ENCODE peak calls at places on chromosomes 6 and 20, in ten cellular contexts. W is AG10803, S is heart left ventricle, F is neural crest cell, C is psoas muscle, A is choroid plexus epithelial cell, O is coronary artery, H is prostate gland, Q is tibial artery, P is GM10248. R is an unnamed sample.

GRCh38 chr6:134882426-134883038 is 67.4 kb downstream of the ALDH8A1 start:
- DNase-seq in W (peak), S (peak), F (peak), C (peak), A (peak), O (no peak), H (peak), Q (peak), P (peak), R (peak)

GRCh38 chr6:124517339-124517738 is 444.9 kb upstream of the RNF217 start:
- DNase-seq in W (no peak), S (no peak), F (no peak), C (no peak), A (no peak), O (no peak), H (no peak), Q (no peak), P (no peak), R (no peak)

GRCh38 chr6:36963451-36964290 is 9.1 kb downstream of the PI16 start:
- DNase-seq in W (no peak), S (no peak), F (no peak), C (no peak), A (no peak), O (no peak), H (no peak), Q (peak), P (peak), R (no peak)

GRCh38 chr6:72703093-72703492 is 81.2 kb downstream of the KCNQ5 start:
- DNase-seq in W (no peak), S (no peak), F (no peak), C (no peak), A (no peak), O (no peak), H (no peak), Q (no peak), P (no peak), R (no peak)

GRCh38 chr20:32830437-32830836 is 10.7 kb downstream of the MAPRE1 start:
- DNase-seq in W (peak), S (no peak), F (no peak), C (no peak), A (peak), O (no peak), H (peak), Q (no peak), P (no peak), R (no peak)

GRCh38 chr6:155943635-155944034 is 488.0 kb upstream of the NOX3 start:
- DNase-seq in W (no peak), S (no peak), F (no peak), C (no peak), A (no peak), O (no peak), H (no peak), Q (no peak), P (no peak), R (no peak)

GRCh38 chr20:61628901-61629300 is 376.8 kb downstream of the CDH4 start:
- DNase-seq in W (no peak), S (no peak), F (peak), C (no peak), A (peak), O (no peak), H (no peak), Q (no peak), P (no peak), R (no peak)

GRCh38 chr6:6004147-6004995 is 2.4 kb downstream of the NRN1 start:
- DNase-seq in W (no peak), S (no peak), F (peak), C (no peak), A (no peak), O (no peak), H (no peak), Q (no peak), P (no peak), R (peak)

GRCh38 chr6:168313371-168314028 is 6.1 kb downstream of the DACT2 start:
- DNase-seq in W (no peak), S (no peak), F (no peak), C (no peak), A (no peak), O (no peak), H (peak), Q (no peak), P (no peak), R (no peak)

GRCh38 chr6:24721461-24722215 is 2.7 kb upstream of the C6orf62 start:
- DNase-seq in W (no peak), S (no peak), F (no peak), C (no peak), A (no peak), O (no peak), H (peak), Q (no peak), P (peak), R (no peak)

GRCh38 chr6:161443868-161444267 is 170.0 kb upstream of the AGPAT4 start:
- DNase-seq in W (peak), S (peak), F (no peak), C (no peak), A (no peak), O (no peak), H (no peak), Q (no peak), P (no peak), R (no peak)

GRCh38 chr6:84665392-84665791 is 99.0 kb downstream of the TBX18 start:
- DNase-seq in W (no peak), S (no peak), F (no peak), C (no peak), A (peak), O (no peak), H (no peak), Q (no peak), P (no peak), R (no peak)

GRCh38 chr6:35475573-35475972 is 7.4 kb downstream of the RPL10A start:
- DNase-seq in W (no peak), S (no peak), F (no peak), C (peak), A (no peak), O (no peak), H (no peak), Q (no peak), P (no peak), R (no peak)

GRCh38 chr6:55652429-55652828 is 73.4 kb upstream of the HMGCLL1 start:
- DNase-seq in W (no peak), S (no peak), F (no peak), C (no peak), A (no peak), O (no peak), H (no peak), Q (no peak), P (no peak), R (no peak)

GRCh38 chr6:7691675-7692452 is 34.0 kb upstream of the BMP6 start:
- DNase-seq in W (peak), S (no peak), F (no peak), C (peak), A (peak), O (no peak), H (no peak), Q (no peak), P (no peak), R (no peak)

GRCh38 chr6:130995783-130996447 is 67.1 kb downstream of the EPB41L2 start:
- DNase-seq in W (no peak), S (no peak), F (no peak), C (no peak), A (no peak), O (no peak), H (no peak), Q (no peak), P (no peak), R (no peak)

GRCh38 chr20:57389695-57390603 is 1.2 kb upstream of the RBM38 start:
- DNase-seq in W (no peak), S (peak), F (no peak), C (peak), A (peak), O (no peak), H (no peak), Q (peak), P (peak), R (no peak)

GRCh38 chr20:63895886-63896135 is 885 bp downstream of the DNAJC5 start:
- DNase-seq in W (peak), S (no peak), F (no peak), C (no peak), A (peak), O (no peak), H (no peak), Q (no peak), P (no peak), R (no peak)

GRCh38 chr6:72421387-72421786 is 200.5 kb upstream of the KCNQ5 start:
- DNase-seq in W (no peak), S (no peak), F (no peak), C (no peak), A (no peak), O (no peak), H (no peak), Q (no peak), P (no peak), R (peak)

GRCh38 chr6:34237722-34238506 is 1.2 kb downstream of the HMGA1 start:
- DNase-seq in W (no peak), S (peak), F (peak), C (peak), A (peak), O (no peak), H (no peak), Q (peak), P (peak), R (peak)

GRCh38 chr20:37158248-37158647 is 20.9 kb upstream of the RPN2 start:
- DNase-seq in W (no peak), S (no peak), F (no peak), C (no peak), A (no peak), O (no peak), H (no peak), Q (no peak), P (no peak), R (no peak)

GRCh38 chr6:144066745-144067484 is 28.5 kb downstream of the SF3B5 start:
- DNase-seq in W (no peak), S (no peak), F (no peak), C (no peak), A (no peak), O (no peak), H (no peak), Q (no peak), P (peak), R (no peak)

GRCh38 chr6:10610289-10610688 is 84.1 kb downstream of the C6orf52 start:
- DNase-seq in W (peak), S (peak), F (no peak), C (peak), A (peak), O (no peak), H (peak), Q (no peak), P (no peak), R (no peak)

GRCh38 chr6:30013296-30013922 is 47.7 kb upstream of the POLR1H start:
- DNase-seq in W (peak), S (no peak), F (peak), C (no peak), A (peak), O (no peak), H (no peak), Q (no peak), P (peak), R (peak)

GRCh38 chr6:112251170-112251945 is 3.0 kb downstream of the LAMA4 start:
- DNase-seq in W (peak), S (peak), F (no peak), C (peak), A (peak), O (no peak), H (no peak), Q (peak), P (no peak), R (no peak)

GRCh38 chr20:46640536-46641311 is 10.5 kb downstream of the SLC13A3 start:
- DNase-seq in W (no peak), S (no peak), F (no peak), C (no peak), A (no peak), O (no peak), H (no peak), Q (no peak), P (no peak), R (no peak)

GRCh38 chr6:159279790-159280277 is 110.6 kb downstream of the FNDC1 start:
- DNase-seq in W (no peak), S (no peak), F (no peak), C (no peak), A (peak), O (no peak), H (no peak), Q (no peak), P (no peak), R (no peak)

GRCh38 chr6:15522026-15522425 is 140.8 kb downstream of the DTNBP1 start:
- DNase-seq in W (no peak), S (no peak), F (no peak), C (no peak), A (no peak), O (peak), H (no peak), Q (no peak), P (no peak), R (peak)

GRCh38 chr6:137689377-137689776 is 177.7 kb upstream of the TNFAIP3 start:
- DNase-seq in W (no peak), S (no peak), F (no peak), C (no peak), A (no peak), O (no peak), H (no peak), Q (no peak), P (no peak), R (no peak)

GRCh38 chr20:53524589-53525311 is 68.9 kb downstream of the ZNF217 start:
- DNase-seq in W (no peak), S (no peak), F (no peak), C (no peak), A (no peak), O (no peak), H (no peak), Q (no peak), P (no peak), R (no peak)

GRCh38 chr20:21303872-21304586 is 898 bp downstream of the XRN2 start:
- DNase-seq in W (peak), S (no peak), F (no peak), C (no peak), A (peak), O (no peak), H (no peak), Q (no peak), P (no peak), R (no peak)

GRCh38 chr20:19978511-19979210 is 38.5 kb upstream of the NAA20 start:
- DNase-seq in W (no peak), S (peak), F (no peak), C (peak), A (no peak), O (no peak), H (no peak), Q (no peak), P (no peak), R (no peak)

GRCh38 chr6:152170702-152171667 is 363.5 kb downstream of the ESR1 start:
- DNase-seq in W (no peak), S (no peak), F (no peak), C (no peak), A (peak), O (no peak), H (no peak), Q (no peak), P (peak), R (no peak)

GRCh38 chr20:3711418-3712043 is 869 bp downstream of the SIGLEC1 start:
- DNase-seq in W (no peak), S (no peak), F (no peak), C (no peak), A (no peak), O (peak), H (no peak), Q (no peak), P (no peak), R (no peak)

GRCh38 chr6:37558158-37558557 is 58.5 kb upstream of the CCDC167 start:
- DNase-seq in W (no peak), S (no peak), F (no peak), C (no peak), A (no peak), O (no peak), H (no peak), Q (no peak), P (no peak), R (no peak)

GRCh38 chr6:110039996-110040383 is 61.9 kb downstream of the GPR6 start:
- DNase-seq in W (no peak), S (no peak), F (no peak), C (no peak), A (peak), O (peak), H (no peak), Q (no peak), P (peak), R (peak)

GRCh38 chr6:122049341-122049740 is 350.1 kb upstream of the HSF2 start:
- DNase-seq in W (peak), S (no peak), F (no peak), C (no peak), A (peak), O (no peak), H (peak), Q (no peak), P (no peak), R (no peak)

GRCh38 chr20:48538856-48539255 is 288.9 kb downstream of the PREX1 start:
- DNase-seq in W (no peak), S (no peak), F (no peak), C (no peak), A (no peak), O (no peak), H (no peak), Q (no peak), P (no peak), R (no peak)

DNA sequence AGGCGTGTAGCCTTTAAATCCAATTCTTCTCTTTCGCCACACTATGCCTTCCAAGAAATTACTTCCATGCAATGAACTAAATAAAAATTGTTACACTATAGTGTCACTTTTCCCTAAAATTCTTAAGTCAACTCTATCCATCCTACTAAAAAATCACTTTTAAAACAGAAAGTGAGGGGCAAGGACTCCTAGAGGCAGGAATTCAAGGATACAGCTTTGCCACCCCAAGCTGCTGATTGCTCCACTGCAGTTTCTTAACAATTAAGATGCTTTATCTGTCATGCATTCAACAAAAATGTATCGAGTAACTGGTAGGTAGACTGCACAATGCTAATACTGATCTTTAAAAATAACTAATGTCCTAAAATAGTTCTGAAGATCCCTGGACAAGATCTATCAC is 4.3 kb downstream of the MCM9 start:
- DNase-seq in W (no peak), S (no peak), F (no peak), C (no peak), A (no peak), O (no peak), H (no peak), Q (no peak), P (no peak), R (no peak)
- TF ChIP-seq CTCF in W (peak), S (no peak), F (no peak), C (no peak), A (peak), O (no peak), H (no peak), Q (no peak), P (no peak), R (no peak)

DNA sequence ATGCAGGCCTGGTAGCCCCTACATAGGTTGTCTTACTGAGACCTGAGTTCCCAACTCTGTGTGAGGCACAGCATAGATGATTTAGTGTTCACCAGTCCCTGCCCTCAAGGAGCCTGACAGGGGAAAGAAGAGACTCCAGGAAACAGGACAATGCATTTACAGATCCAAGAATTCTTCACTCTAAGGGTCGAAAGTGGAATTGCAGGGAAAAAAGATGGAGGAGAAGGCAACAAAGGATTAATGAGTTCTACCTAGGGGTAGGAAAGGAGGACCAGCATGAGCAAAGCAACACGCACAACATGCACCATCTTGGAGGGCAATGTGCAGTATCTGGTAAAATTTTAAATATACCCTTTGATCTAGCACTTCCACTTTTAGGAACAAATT is 5.9 kb downstream of the SPAG4 start:
- DNase-seq in W (no peak), S (no peak), F (no peak), C (no peak), A (no peak), O (peak), H (no peak), Q (no peak), P (no peak), R (no peak)
- TF ChIP-seq CTCF in W (no peak), S (no peak), F (peak), C (no peak), A (no peak), O (no peak), H (no peak), Q (no peak), P (no peak), R (peak)

DNA sequence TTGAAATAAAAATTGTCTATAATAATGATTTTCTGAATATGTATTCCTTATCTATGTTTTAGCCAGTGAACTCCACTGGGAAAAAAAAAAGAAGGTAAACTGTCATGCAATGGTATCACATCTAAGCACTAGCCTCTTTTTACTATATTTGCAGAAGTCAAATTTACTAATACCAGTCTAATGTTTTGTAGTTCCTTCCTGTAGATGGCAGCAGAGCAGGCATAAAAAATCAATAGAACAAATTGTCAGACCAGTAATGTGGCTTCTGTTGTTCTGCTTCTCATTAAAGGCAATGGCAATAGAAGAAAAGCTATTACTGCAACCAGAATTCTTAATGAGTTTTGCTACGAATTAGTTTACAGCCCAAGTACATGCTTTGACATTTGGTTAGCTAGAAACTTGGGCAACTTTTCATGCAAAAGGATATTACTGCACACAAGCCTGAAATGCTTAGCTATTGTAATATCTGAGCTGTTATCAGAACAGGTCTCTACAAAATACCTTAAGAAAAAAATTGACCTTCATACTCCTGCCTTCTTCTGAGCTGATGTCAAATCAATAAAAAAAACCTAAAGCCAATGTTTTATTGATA is 476.9 kb downstream of the KHDRBS2 start:
- DNase-seq in W (peak), S (no peak), F (no peak), C (no peak), A (peak), O (no peak), H (no peak), Q (no peak), P (peak), R (no peak)
- TF ChIP-seq CTCF in W (peak), S (peak), F (peak), C (peak), A (peak), O (no peak), H (peak), Q (peak), P (peak), R (peak)

DNA sequence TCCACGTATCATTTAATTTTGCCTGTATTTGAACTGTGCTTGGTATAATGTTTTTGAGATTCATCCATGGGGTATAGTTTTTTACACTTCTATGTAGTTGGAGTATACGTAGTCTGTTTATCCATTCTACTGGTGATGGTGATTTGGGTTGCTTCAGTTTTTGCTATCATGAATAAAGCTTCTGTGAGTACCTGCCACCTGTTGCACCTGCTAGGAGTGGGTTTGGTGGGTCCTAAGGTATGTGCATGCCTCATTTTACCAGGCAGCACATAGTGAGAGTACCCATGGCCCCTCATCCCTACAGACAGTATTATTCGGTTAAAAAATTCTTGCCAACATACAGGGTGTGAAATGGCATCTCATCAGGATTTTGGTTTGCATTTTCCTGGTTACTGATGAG is 92.9 kb downstream of the DNAH8 start:
- DNase-seq in W (no peak), S (no peak), F (no peak), C (no peak), A (no peak), O (no peak), H (no peak), Q (no peak), P (no peak), R (no peak)
- TF ChIP-seq CTCF in W (no peak), S (no peak), F (no peak), C (no peak), A (no peak), O (no peak), H (no peak), Q (no peak), P (no peak), R (no peak)

R was measured in WERI-Rb-1.